ENCODE peak calls at places on chromosome 19, in four cellular contexts. U, X, E and G are unnamed samples.

GRCh38 chr19:49987159-49987698 is 26.3 kb upstream of the SIGLEC11 start:
- DNase-seq in U (peak; percentile 47), E (peak; percentile 96), X (peak; percentile 90), G (peak; percentile 78)

GRCh38 chr19:6890938-6891337 is 3.6 kb downstream of the ADGRE1 start:
- DNase-seq in X (no peak), U (no peak), E (no peak), G (no peak)

GRCh38 chr19:8239528-8240273 is 30.5 kb downstream of the CERS4 start:
- DNase-seq in E (no peak), X (no peak), U (no peak), G (no peak)

GRCh38 chr19:19259741-19260140 is 13.4 kb downstream of the TM6SF2 start:
- DNase-seq in X (peak; percentile 10), E (peak; percentile 14), U (peak; percentile 48), G (no peak)

GRCh38 chr19:6577410-6578125 is 13.4 kb downstream of the CD70 start:
- DNase-seq in U (no peak), E (no peak), X (peak; percentile 57), G (no peak)

GRCh38 chr19:12751635-12752034 is at the start of gene BEST2:
- DNase-seq in E (no peak), U (no peak), X (no peak), G (no peak)

GRCh38 chr19:50328257-50329145 is 676 bp downstream of the KCNC3 start:
- DNase-seq in U (no peak), X (no peak), E (no peak), G (no peak)

GRCh38 chr19:661427-662196 is 1.4 kb downstream of the RNF126 start:
- DNase-seq in E (no peak), U (peak; percentile 79), X (no peak), G (no peak)

GRCh38 chr19:10238172-10238783 is 7.1 kb upstream of the S1PR2 start:
- DNase-seq in U (no peak), E (no peak), X (no peak), G (no peak)

GRCh38 chr19:30941591-30941990 is 407.6 kb downstream of the TSHZ3 start:
- DNase-seq in U (no peak), X (no peak), E (no peak), G (no peak)

GRCh38 chr19:21912654-21913053 is 76.7 kb upstream of the ZNF43 start:
- DNase-seq in X (no peak), E (no peak), U (no peak), G (no peak)

GRCh38 chr19:14505488-14506239 is 9.7 kb upstream of the GIPC1 start:
- DNase-seq in E (peak; percentile 44), U (peak; percentile 82), X (no peak), G (no peak)

GRCh38 chr19:5205388-5205787 is 135.2 kb downstream of the PTPRS start:
- DNase-seq in U (no peak), X (no peak), E (no peak), G (no peak)

GRCh38 chr19:36847968-36848367 is 2.7 kb upstream of the ZNF345 start:
- DNase-seq in E (no peak), X (no peak), U (no peak), G (no peak)

GRCh38 chr19:33486936-33487793 is 34.4 kb downstream of the PEPD start:
- DNase-seq in X (no peak), U (no peak), E (no peak), G (no peak)

GRCh38 chr19:15631817-15632216 is 8.9 kb upstream of the CYP4F3 start:
- DNase-seq in X (no peak), U (peak; percentile 24), E (peak; percentile 2), G (no peak)

GRCh38 chr19:12778020-12778904 is 2.9 kb upstream of the HOOK2 start:
- DNase-seq in U (no peak), X (no peak), E (peak; percentile 57), G (no peak)

GRCh38 chr19:18795540-18795939 is 4.4 kb upstream of the COMP start:
- DNase-seq in U (no peak), X (no peak), E (no peak), G (no peak)

GRCh38 chr19:40542197-40542859 is 34.3 kb upstream of the SHKBP1 start:
- DNase-seq in X (peak; percentile 49), E (no peak), U (no peak), G (no peak)

GRCh38 chr19:43594710-43595604 is 977 bp downstream of the IRGQ start:
- DNase-seq in U (peak; percentile 65), E (peak; percentile 22), X (no peak), G (no peak)

GRCh38 chr19:7348587-7349230 is at the start of gene ARHGEF18:
- DNase-seq in U (no peak), X (no peak), E (no peak), G (no peak)

GRCh38 chr19:9586764-9587163 is 2.5 kb upstream of the ZNF121 start:
- DNase-seq in U (no peak), X (peak; percentile 26), E (peak; percentile 56), G (no peak)

GRCh38 chr19:2619076-2619475 is 83.4 kb downstream of the GNG7 start:
- DNase-seq in U (no peak), X (no peak), E (no peak), G (no peak)

GRCh38 chr19:38735257-38735686 is 9.0 kb downstream of the CAPN12 start:
- DNase-seq in U (no peak), E (no peak), X (no peak), G (no peak)

GRCh38 chr19:31232220-31232619 is 117.0 kb downstream of the TSHZ3 start:
- DNase-seq in U (no peak), X (peak; percentile 51), E (peak; percentile 4), G (no peak)

GRCh38 chr19:5037936-5038335 is 69.0 kb downstream of the KDM4B start:
- DNase-seq in U (no peak), X (no peak), E (no peak), G (no peak)

GRCh38 chr19:30374791-30375650 is 2.8 kb downstream of the ZNF536 start:
- DNase-seq in X (no peak), U (no peak), E (no peak), G (no peak)

GRCh38 chr19:54114340-54114826 is 1.1 kb downstream of the TFPT start:
- DNase-seq in X (no peak), U (no peak), E (peak; percentile 14), G (no peak)

GRCh38 chr19:50719566-50719965 is at the start of gene SHANK1:
- DNase-seq in U (no peak), E (no peak), X (no peak), G (no peak)